ENCODE peak calls at places on chromosomes 13 and 19, in four cellular contexts. B is stomach, X is pancreas, D is cardiac muscle cell. O is an unnamed sample.
A peak's percentile ranks its signal among the peaks of the same experiment; 100 is the strongest.

GRCh38 chr13:75256922-75257321 is 225.0 kb downstream of the TBC1D4 start:
- DNase-seq in X (no peak), B (no peak), D (no peak), O (no peak)

GRCh38 chr19:30668521-30669155 is 296.5 kb downstream of the ZNF536 start:
- DNase-seq in X (no peak), D (no peak), B (peak; percentile 15), O (no peak)

GRCh38 chr19:1027953-1028902 is 1.8 kb downstream of the CNN2 start:
- DNase-seq in X (peak; percentile 82), B (peak; percentile 80), D (peak; percentile 86), O (peak; percentile 78)

GRCh38 chr13:73717632-73718031 is 416.6 kb downstream of the KLF12 start:
- DNase-seq in D (no peak), X (no peak), B (no peak), O (no peak)

GRCh38 chr13:111865046-111865445 is 201.9 kb upstream of the SOX1 start:
- DNase-seq in X (no peak), B (no peak), D (no peak), O (no peak)

GRCh38 chr13:44768233-44768632 is 192.1 kb upstream of the TSC22D1 start:
- DNase-seq in B (no peak), X (no peak), D (no peak), O (no peak)

GRCh38 chr13:102914629-102914935 is 68.8 kb downstream of the ERCC5 start:
- DNase-seq in X (no peak), B (no peak), D (no peak), O (no peak)

GRCh38 chr13:73450583-73450982 is 391.8 kb downstream of the KLF5 start:
- DNase-seq in B (no peak), X (no peak), D (no peak), O (no peak)

GRCh38 chr13:90868321-90868920 is 479.1 kb upstream of the MIR17HG start:
- DNase-seq in B (no peak), D (peak; percentile 32), X (no peak), O (no peak)

GRCh38 chr13:100828226-100828625 is 153.6 kb upstream of the TMTC4 start:
- DNase-seq in D (peak; percentile 5), X (no peak), B (no peak), O (no peak)
- TF ChIP-seq CTCF in D (no peak), X (no peak), B (no peak), O (no peak)

GRCh38 chr19:18109363-18109730 is 11.8 kb downstream of the MAST3 start:
- DNase-seq in B (no peak), D (no peak), X (no peak), O (no peak)

GRCh38 chr19:18112989-18113478 is 15.5 kb downstream of the MAST3 start:
- DNase-seq in X (peak; percentile 93), B (peak; percentile 87), D (peak; percentile 89), O (peak; percentile 87)

GRCh38 chr19:18109731-18110671 is 12.4 kb downstream of the MAST3 start:
- DNase-seq in X (peak; percentile 87), D (peak; percentile 62), B (peak; percentile 66), O (peak; percentile 62)

GRCh38 chr19:18108897-18109296 is 11.3 kb downstream of the MAST3 start:
- DNase-seq in D (no peak), X (no peak), B (no peak), O (no peak)

GRCh38 chr19:18110833-18111232 is 13.3 kb downstream of the MAST3 start:
- DNase-seq in B (peak; percentile 64), D (no peak), X (peak; percentile 75), O (no peak)
- H3K4me1 ChIP-seq in B (peaks cover 23% of the 10 kb centered on the region), D (no peaks in the 10 kb centered on the region), X (peaks cover 11% of the 10 kb centered on the region), O (peaks cover 8% of the 10 kb centered on the region)

GRCh38 chr13:110509478-110509926 is 52.0 kb downstream of the RAB20 start:
- DNase-seq in X (no peak), D (peak; percentile 50), B (no peak), O (no peak)
- H3K27ac ChIP-seq in X (no peak overlapping the region), D (peak overlapping the region; percentile 97), B (peak overlapping the region; percentile 91), O (no peak overlapping the region)

GRCh38 chr19:55678121-55678671 is 3.2 kb downstream of the EPN1 start:
- DNase-seq in D (no peak), B (peak; percentile 43), X (no peak), O (peak; percentile 67)
- TF ChIP-seq CTCF in D (no peak), B (no peak), X (no peak), O (no peak)

GRCh38 chr13:41568990-41569387 is 111.6 kb downstream of the RGCC start:
- DNase-seq in B (no peak), D (no peak), X (no peak), O (no peak)
- H3K4me1 ChIP-seq in B (peaks cover 4% of the 10 kb centered on the region), D (peaks cover 2% of the 10 kb centered on the region), X (peaks cover 4% of the 10 kb centered on the region), O (peaks cover 8% of the 10 kb centered on the region)

DNA sequence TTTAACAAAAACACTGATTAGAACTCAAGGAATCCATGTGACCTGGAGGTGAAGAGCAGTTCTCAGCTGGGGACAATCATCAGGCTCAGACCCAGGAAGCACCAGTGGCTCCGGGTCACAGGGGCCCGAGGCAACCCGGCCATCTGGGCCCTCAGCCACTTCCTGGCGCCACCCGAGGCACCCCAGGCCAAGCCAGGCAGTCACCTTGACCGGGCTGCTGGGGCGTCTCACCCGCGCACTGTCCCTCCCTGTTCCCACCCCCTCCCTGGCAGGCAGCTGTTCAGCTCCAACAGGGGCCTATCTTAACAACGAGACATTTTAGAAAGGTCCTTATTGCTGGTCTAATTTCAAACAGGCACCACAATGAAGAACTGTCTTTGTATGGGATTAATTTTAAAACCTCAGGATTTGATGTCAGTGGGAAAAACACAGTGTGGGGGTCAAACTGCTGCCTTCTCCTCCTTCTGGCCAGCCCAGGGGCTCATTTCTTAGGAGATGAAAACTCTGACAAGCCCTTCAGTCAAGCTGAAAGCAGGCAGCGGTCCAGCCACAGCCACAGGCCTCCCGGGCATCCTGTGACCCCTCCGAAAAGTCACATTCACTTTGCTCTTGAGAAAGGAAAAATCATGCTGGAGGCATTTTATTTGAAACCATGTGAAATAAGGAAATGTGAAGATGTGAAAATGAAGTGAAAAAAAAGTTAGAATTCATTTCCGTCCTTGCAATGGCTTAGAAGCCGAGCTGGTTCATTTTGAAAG is 83.3 kb downstream of the KCTD15 start:
- DNase-seq in X (no peak), D (no peak), B (no peak), O (no peak)
- H3K27ac ChIP-seq in X (peak overlapping the region; percentile 43), D (peak overlapping the region; percentile 65), B (peak overlapping the region; percentile 1), O (peak overlapping the region; percentile 27)

GRCh38 chr13:27283906-27284523 is 13.4 kb downstream of the RASL11A start:
- DNase-seq in D (no peak), B (no peak), X (no peak), O (no peak)
- TF ChIP-seq CTCF in D (peak; percentile 43), B (no peak), X (peak; percentile 11), O (peak; percentile 29)

GRCh38 chr19:2045501-2046045 is 5.5 kb downstream of the MKNK2 start:
- DNase-seq in B (peak; percentile 92), D (no peak), X (peak; percentile 87), O (peak; percentile 60)
- H3K4me1 ChIP-seq in B (peaks cover 91% of the 10 kb centered on the region), D (peaks cover 28% of the 10 kb centered on the region), X (peaks cover 79% of the 10 kb centered on the region), O (peaks cover 86% of the 10 kb centered on the region)